ENCODE peak calls at places on chromosomes 2 and 18, in four cellular contexts. E, T, N and L are unnamed samples.

GRCh38 chr2:164903944-164904343 is 51.4 kb downstream of the SLC38A11 start:
- DNase-seq in N (no peak), E (no peak), T (no peak), L (peak)

GRCh38 chr2:26500406-26500805 is 22.5 kb upstream of the OTOF start:
- DNase-seq in T (no peak), N (no peak), E (no peak), L (no peak)

GRCh38 chr2:207338220-207338607 is 172.5 kb upstream of the KLF7 start:
- DNase-seq in E (no peak), T (no peak), N (no peak), L (peak)

GRCh38 chr2:79128406-79128805 is 8.1 kb downstream of the REG1A start:
- DNase-seq in T (no peak), E (no peak), N (no peak), L (no peak)

GRCh38 chr18:12238861-12239260 is 15.3 kb upstream of the CIDEA start:
- DNase-seq in T (no peak), E (no peak), N (peak), L (no peak)

GRCh38 chr2:85329181-85329651 is 1.4 kb upstream of the TGOLN2 start:
- DNase-seq in N (no peak), T (no peak), E (no peak), L (no peak)

GRCh38 chr2:239998006-239998405 is 27.1 kb downstream of the NDUFA10 start:
- DNase-seq in E (no peak), T (no peak), N (no peak), L (no peak)

GRCh38 chr2:177666408-177666807 is 273.8 kb downstream of the AGPS start:
- DNase-seq in E (no peak), T (no peak), N (no peak), L (no peak)

GRCh38 chr2:98254504-98255059 is 91.7 kb upstream of the CNGA3 start:
- DNase-seq in T (no peak), E (no peak), N (no peak), L (no peak)

GRCh38 chr2:201707753-201708152 is 9.3 kb upstream of the MPP4 start:
- DNase-seq in T (peak), E (no peak), N (no peak), L (peak)

GRCh38 chr2:233287871-233288270 is 19.7 kb upstream of the SAG start:
- DNase-seq in T (no peak), E (no peak), N (no peak), L (no peak)

GRCh38 chr18:74682998-74683311 is 85.3 kb downstream of the ZNF407 start:
- DNase-seq in T (no peak), E (no peak), N (no peak), L (no peak)

GRCh38 chr2:168767258-168767657 is 35.2 kb upstream of the NOSTRIN start:
- DNase-seq in T (no peak), E (no peak), N (no peak), L (no peak)

GRCh38 chr2:25597881-25598280 is 75.5 kb downstream of the DTNB start:
- DNase-seq in T (no peak), N (no peak), E (no peak), L (no peak)

GRCh38 chr2:226475650-226476049 is 324.0 kb downstream of the IRS1 start:
- DNase-seq in E (no peak), N (no peak), T (peak), L (no peak)

GRCh38 chr18:10072659-10073309 is 159.0 kb downstream of the VAPA start:
- DNase-seq in E (no peak), T (no peak), N (no peak), L (no peak)

GRCh38 chr2:3463914-3464313 is 55.4 kb downstream of the ADI1 start:
- DNase-seq in E (no peak), N (no peak), T (no peak), L (no peak)

GRCh38 chr2:240136013-240136670 is at the start of gene COPS9:
- DNase-seq in E (peak), N (peak), T (peak), L (peak)

GRCh38 chr2:71801969-71802368 is 345.7 kb downstream of the CYP26B1 start:
- DNase-seq in N (peak), E (peak), T (no peak), L (peak)

GRCh38 chr2:130829020-130829419 is 7.7 kb upstream of the ARHGEF4 start:
- DNase-seq in T (no peak), N (peak), E (no peak), L (no peak)

GRCh38 chr2:183868153-183868552 is 730.2 kb upstream of the ZNF804A start:
- DNase-seq in E (no peak), N (no peak), T (no peak), L (no peak)